ENCODE peak calls at places on chromosomes 2 and 18, in ten cellular contexts. R is neural progenitor cell; E is K562; I is heart right ventricle; L is IMR-90; Y is dorsolateral prefrontal cortex; S is spleen; P is Panc1; N is thoracic aorta; U is CD8-positive, alpha-beta T cell. K is an unnamed sample.

GRCh38 chr2:118089015-118089800 is 937 bp downstream of the INSIG2 start:
- DNase-seq in U (peak; percentile 10), I (no peak), E (peak; percentile 23), S (no peak), N (no peak), L (peak; percentile 58), P (no peak), R (peak; percentile 37), Y (peak; percentile 21), K (peak; percentile 42)

GRCh38 chr2:136022747-136023146 is 37.3 kb upstream of the DARS1 start:
- DNase-seq in P (no peak), U (no peak), E (no peak), L (no peak), Y (no peak), N (no peak), I (no peak), S (no peak), R (no peak), K (no peak)

GRCh38 chr2:144094408-144095151 is 425.3 kb downstream of the ZEB2 start:
- DNase-seq in R (no peak), Y (no peak), I (no peak), L (no peak), S (no peak), P (no peak), U (no peak), E (no peak), N (no peak), K (no peak)

GRCh38 chr2:179571721-179572120 is 289.7 kb downstream of the ZNF385B start:
- DNase-seq in S (no peak), P (no peak), E (no peak), L (no peak), U (no peak), Y (no peak), R (no peak), I (no peak), N (no peak), K (no peak)

GRCh38 chr2:43399515-43400245 is 173.3 kb upstream of the ZFP36L2 start:
- DNase-seq in Y (no peak), L (peak; percentile 87), N (no peak), S (no peak), U (no peak), E (no peak), R (no peak), I (no peak), P (no peak), K (peak; percentile 13)

GRCh38 chr2:101704046-101704466 is 6.5 kb downstream of the MAP4K4 start:
- DNase-seq in R (no peak), E (no peak), S (no peak), N (no peak), Y (no peak), I (no peak), U (no peak), P (no peak), L (peak; percentile 77), K (peak; percentile 67)

GRCh38 chr2:236125541-236125940 is 42.6 kb downstream of the GBX2 start:
- DNase-seq in E (no peak), L (no peak), S (no peak), R (no peak), N (no peak), I (no peak), U (no peak), P (no peak), Y (no peak), K (no peak)

GRCh38 chr2:146659976-146660375 is 1184.9 kb upstream of the ACVR2A start:
- DNase-seq in I (no peak), U (no peak), E (no peak), S (no peak), N (no peak), R (no peak), Y (no peak), L (no peak), P (no peak), K (no peak)

GRCh38 chr18:3383381-3383915 is 66.5 kb upstream of the TGIF1 start:
- DNase-seq in S (no peak), R (peak; percentile 82), N (no peak), L (no peak), P (no peak), U (no peak), I (no peak), Y (no peak), E (no peak), K (no peak)

GRCh38 chr2:10225291-10226031 is 77.2 kb upstream of the HPCAL1 start:
- DNase-seq in S (peak; percentile 54), Y (no peak), L (no peak), N (no peak), P (no peak), E (no peak), I (no peak), U (no peak), R (peak; percentile 52), K (no peak)

GRCh38 chr2:113872201-113872600 is 17.7 kb upstream of the ACTR3 start:
- DNase-seq in P (no peak), Y (no peak), E (no peak), I (no peak), S (no peak), N (no peak), U (no peak), R (no peak), L (peak; percentile 80), K (no peak)

DNA sequence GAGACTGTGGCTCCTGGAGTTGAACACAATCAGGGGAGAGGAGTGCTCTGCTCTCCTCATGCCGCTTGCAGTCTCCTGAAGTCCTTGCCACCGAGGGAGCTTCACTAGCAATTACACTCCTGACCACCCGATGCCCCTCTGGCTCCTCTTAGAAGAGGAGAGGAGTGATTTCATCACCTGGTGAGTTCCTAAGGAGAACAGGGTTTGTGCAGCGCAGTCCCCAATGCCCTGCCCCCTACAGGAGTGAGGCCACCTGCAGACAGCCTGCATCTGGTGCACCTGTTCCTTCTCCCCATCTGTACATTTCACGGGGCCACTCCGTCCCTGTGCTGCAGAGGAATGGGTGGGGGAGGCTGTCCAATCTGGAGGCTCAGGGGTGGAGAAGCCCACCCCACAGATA is 267.2 kb downstream of the HRH4 start:
- DNase-seq in U (no peak), N (no peak), R (peak; percentile 32), S (no peak), L (no peak), Y (no peak), E (no peak), P (no peak), I (no peak), K (no peak)
- TF ChIP-seq CTCF in U (no peak), N (no peak), R (peak; percentile 32), S (no peak), L (no peak), Y (no peak), E (no peak), P (no peak), I (no peak), K (no peak)

GRCh38 chr2:130385709-130386108 is 29.9 kb downstream of the PTPN18 start:
- DNase-seq in E (no peak), R (no peak), S (peak; percentile 75), I (no peak), L (no peak), Y (no peak), N (no peak), U (no peak), P (no peak), K (no peak)
- H3K27ac ChIP-seq in E (no peak overlapping the region), R (no peak overlapping the region), S (peak overlapping the region; percentile 39), I (no peak overlapping the region), L (no peak overlapping the region), Y (no peak overlapping the region), N (no peak overlapping the region), U (no peak overlapping the region), P (no peak overlapping the region), K (no peak overlapping the region)

GRCh38 chr2:206328979-206329378 is 54.5 kb downstream of the ZDBF2 start:
- DNase-seq in R (peak; percentile 29), P (no peak), E (no peak), L (no peak), I (no peak), Y (no peak), S (no peak), U (no peak), N (no peak), K (no peak)

GRCh38 chr2:206323033-206323432 is 48.6 kb downstream of the ZDBF2 start:
- DNase-seq in S (no peak), I (no peak), E (no peak), R (no peak), Y (no peak), P (no peak), L (no peak), N (no peak), U (no peak), K (no peak)

GRCh38 chr2:206324869-206325268 is 50.4 kb downstream of the ZDBF2 start:
- DNase-seq in I (no peak), E (no peak), Y (no peak), R (no peak), L (no peak), S (no peak), P (no peak), U (no peak), N (no peak), K (no peak)

GRCh38 chr2:206323486-206323885 is 49.0 kb downstream of the ZDBF2 start:
- DNase-seq in P (no peak), R (no peak), L (no peak), I (no peak), Y (no peak), S (no peak), E (no peak), U (no peak), N (no peak), K (no peak)
- TF ChIP-seq CTCF in P (peak; percentile 4), R (no peak), L (no peak), I (no peak), Y (no peak), S (no peak), E (no peak), U (no peak), N (no peak), K (no peak)

DNA sequence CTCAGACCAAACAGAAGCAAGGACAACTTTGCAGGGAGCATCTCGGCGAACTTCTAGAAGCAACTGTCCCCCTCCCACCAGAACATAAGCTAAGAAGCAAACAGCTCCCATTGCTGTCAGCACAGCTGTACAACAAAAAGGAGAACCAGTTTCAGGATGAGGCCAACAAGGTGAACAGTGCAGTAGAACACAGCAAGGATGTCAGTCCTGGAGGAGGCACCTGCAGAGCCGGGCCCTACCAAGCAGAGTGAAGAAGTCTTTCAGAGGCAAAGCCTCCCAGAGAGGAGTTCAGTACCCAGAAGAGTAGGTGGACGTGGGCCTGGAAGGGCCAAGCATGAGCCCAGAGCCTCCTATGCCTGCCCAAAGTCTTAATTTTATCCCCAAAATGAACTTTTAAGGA is 1.0 kb downstream of the PASK start:
- DNase-seq in U (no peak), Y (no peak), I (no peak), L (no peak), S (no peak), P (no peak), N (no peak), E (no peak), R (no peak), K (no peak)
- H3K27ac ChIP-seq in U (no peak overlapping the region), Y (no peak overlapping the region), I (no peak overlapping the region), L (no peak overlapping the region), S (no peak overlapping the region), P (peak overlapping the region; percentile 72), N (no peak overlapping the region), E (no peak overlapping the region), R (no peak overlapping the region), K (no peak overlapping the region)

DNA sequence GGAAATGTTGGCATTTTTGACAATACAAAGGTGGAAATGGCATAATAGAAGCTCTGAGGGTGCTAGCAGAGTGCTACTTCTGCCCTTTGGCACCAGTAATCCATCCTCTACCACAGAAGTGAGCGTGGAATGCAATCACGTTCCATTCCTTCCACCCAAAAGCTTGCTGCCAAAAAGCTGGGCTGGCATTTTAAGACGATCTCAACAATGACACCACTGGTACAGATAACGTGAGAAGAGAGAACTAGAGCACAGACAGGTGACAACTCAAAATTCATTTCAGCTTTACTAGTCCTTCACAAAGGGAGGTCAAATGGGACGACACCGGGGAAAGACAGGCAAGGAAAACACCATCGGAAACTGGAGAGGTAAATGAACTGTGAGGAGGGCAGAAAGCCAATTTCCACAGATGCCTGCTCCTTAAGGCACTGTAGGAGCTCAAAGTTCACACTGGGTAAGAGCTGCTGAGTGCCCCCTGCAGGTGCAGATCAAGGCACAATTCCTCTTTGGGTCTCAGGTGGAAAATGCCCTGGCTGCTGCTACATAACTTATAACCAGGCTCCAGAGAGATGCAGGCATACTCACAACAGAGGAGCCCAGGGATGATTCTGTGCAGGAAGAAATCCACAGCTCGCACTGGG is 50.7 kb upstream of the RNU4ATAC start:
- DNase-seq in S (no peak), Y (no peak), I (no peak), U (no peak), P (no peak), N (no peak), L (no peak), E (no peak), R (peak; percentile 28), K (no peak)
- TF ChIP-seq CTCF in S (no peak), Y (no peak), I (no peak), U (no peak), P (peak; percentile 53), N (no peak), L (no peak), E (peak; percentile 41), R (peak; percentile 30), K (no peak)

K was measured in RWPE1.